ENCODE peak calls at places on chromosomes 12 and 14, in six cellular contexts. C is GM23248, D is PC-9, B is IMR-90, Q is neuronal stem cell, Z is neural progenitor cell. T is an unnamed sample.

GRCh38 chr12:4157122-4157521 is 116.4 kb upstream of the CCND2 start:
- DNase-seq in Z (no peak), B (no peak), Q (no peak), D (no peak), C (no peak), T (no peak)

GRCh38 chr14:49456589-49456988 is 129.6 kb downstream of the RPS29 start:
- DNase-seq in B (no peak), Q (no peak), C (no peak), Z (no peak), D (no peak), T (no peak)

GRCh38 chr12:117171499-117172162 is 18.6 kb downstream of the FBXO21 start:
- DNase-seq in Z (no peak), C (no peak), Q (no peak), B (no peak), D (no peak), T (no peak)

GRCh38 chr14:21112267-21112666 is 11.4 kb downstream of the TMEM253 start:
- DNase-seq in Q (no peak), C (no peak), B (no peak), D (no peak), Z (no peak), T (peak; percentile 31)

GRCh38 chr14:90426663-90427062 is 29.8 kb downstream of the CALM1 start:
- DNase-seq in Z (no peak), D (no peak), B (no peak), Q (no peak), C (peak; percentile 20), T (no peak)

GRCh38 chr12:92398565-92399309 is 253.1 kb upstream of the BTG1 start:
- DNase-seq in B (no peak), Q (no peak), D (no peak), C (no peak), Z (peak; percentile 37), T (no peak)

GRCh38 chr14:61517861-61518802 is 177.2 kb upstream of the HIF1A start:
- DNase-seq in B (no peak), D (no peak), C (no peak), Z (no peak), Q (no peak), T (no peak)

GRCh38 chr14:95045255-95045701 is 112.1 kb downstream of the DICER1 start:
- DNase-seq in C (no peak), Q (no peak), Z (peak; percentile 41), B (no peak), D (no peak), T (no peak)

GRCh38 chr12:120710805-120711296 is 593 bp downstream of the UNC119B start:
- DNase-seq in D (peak; percentile 22), Q (no peak), C (peak; percentile 35), B (no peak), Z (peak; percentile 65), T (peak; percentile 88)

GRCh38 chr12:6947615-6948014 is 3.5 kb upstream of the PTPN6 start:
- DNase-seq in Q (no peak), D (no peak), Z (no peak), B (no peak), C (no peak), T (no peak)

GRCh38 chr12:60257063-60257462 is 661.2 kb downstream of the SLC16A7 start:
- DNase-seq in Q (no peak), C (peak; percentile 75), D (no peak), Z (peak; percentile 21), B (peak; percentile 86), T (no peak)

GRCh38 chr14:69814397-69814796 is 17.4 kb upstream of the SLC10A1 start:
- DNase-seq in D (no peak), C (no peak), Q (no peak), Z (no peak), B (no peak), T (no peak)

GRCh38 chr12:117671734-117672133 is 297.1 kb downstream of the KSR2 start:
- DNase-seq in Q (peak; percentile 36), B (no peak), Z (peak; percentile 75), D (peak; percentile 21), C (peak; percentile 57), T (no peak)

GRCh38 chr12:15754233-15754632 is 35.0 kb downstream of the EPS8 start:
- DNase-seq in D (no peak), Q (no peak), Z (no peak), B (peak; percentile 65), C (peak; percentile 62), T (no peak)

GRCh38 chr12:51270847-51271518 is 768 bp upstream of the SMAGP start:
- DNase-seq in Z (no peak), D (peak; percentile 34), B (peak; percentile 86), Q (no peak), C (peak; percentile 92), T (peak; percentile 95)

GRCh38 chr12:109910969-109911348 is 10.9 kb downstream of the TCHP start:
- DNase-seq in Q (no peak), D (no peak), B (peak; percentile 20), C (peak; percentile 62), Z (peak; percentile 77), T (peak; percentile 92)

GRCh38 chr12:22121224-22121623 is 75.2 kb downstream of the CMAS start:
- DNase-seq in Q (no peak), D (peak; percentile 34), Z (peak; percentile 46), C (no peak), B (no peak), T (no peak)

GRCh38 chr12:131132118-131132892 is 178.6 kb downstream of the ADGRD1 start:
- DNase-seq in Z (peak; percentile 91), B (peak; percentile 1), C (peak; percentile 85), Q (peak; percentile 83), D (peak; percentile 59), T (peak; percentile 90)

GRCh38 chr14:94753067-94753466 is 16.8 kb downstream of the GSC start:
- DNase-seq in Q (no peak), B (no peak), C (no peak), D (no peak), Z (no peak), T (no peak)

DNA sequence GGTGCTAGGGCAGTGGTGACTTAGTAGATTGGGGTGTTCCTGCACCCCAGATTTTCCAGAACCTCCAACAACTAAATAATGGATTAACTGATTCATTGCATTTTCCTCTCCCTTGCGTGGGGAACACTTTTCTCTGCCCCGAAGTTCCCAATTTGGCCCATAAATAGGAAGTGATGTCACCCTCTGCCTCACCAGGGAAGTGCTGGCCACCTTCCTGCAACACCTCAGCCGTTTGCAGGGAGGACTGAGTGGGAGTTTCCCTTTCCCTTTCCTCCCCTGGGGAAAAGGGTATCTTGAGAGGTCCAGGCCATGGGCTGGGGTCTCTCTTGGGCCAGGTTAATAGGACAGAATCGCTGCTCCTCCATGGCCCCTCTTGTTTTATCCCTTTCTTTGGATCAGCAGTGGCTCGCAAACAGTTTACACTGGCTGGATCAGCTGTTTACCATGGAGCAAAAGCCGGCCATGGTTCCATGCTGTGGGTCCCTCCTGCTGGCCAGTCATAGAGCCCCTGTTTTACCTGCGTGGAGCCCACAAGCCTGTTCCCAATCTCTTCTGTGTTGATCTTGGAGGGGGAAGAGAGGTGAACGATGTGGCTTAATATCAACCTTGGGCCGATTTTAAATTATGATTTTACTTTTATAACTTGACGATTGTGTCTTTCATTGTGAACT is 91.6 kb upstream of the VRK1 start:
- DNase-seq in Q (no peak), D (no peak), Z (no peak), C (no peak), B (no peak), T (no peak)
- H2AFZ ChIP-seq in Q (no peak overlapping the region), D (no peak overlapping the region), Z (peak overlapping the region; percentile 26), C (no peak overlapping the region), B (peak overlapping the region; percentile 63), T (no peak overlapping the region)

DNA sequence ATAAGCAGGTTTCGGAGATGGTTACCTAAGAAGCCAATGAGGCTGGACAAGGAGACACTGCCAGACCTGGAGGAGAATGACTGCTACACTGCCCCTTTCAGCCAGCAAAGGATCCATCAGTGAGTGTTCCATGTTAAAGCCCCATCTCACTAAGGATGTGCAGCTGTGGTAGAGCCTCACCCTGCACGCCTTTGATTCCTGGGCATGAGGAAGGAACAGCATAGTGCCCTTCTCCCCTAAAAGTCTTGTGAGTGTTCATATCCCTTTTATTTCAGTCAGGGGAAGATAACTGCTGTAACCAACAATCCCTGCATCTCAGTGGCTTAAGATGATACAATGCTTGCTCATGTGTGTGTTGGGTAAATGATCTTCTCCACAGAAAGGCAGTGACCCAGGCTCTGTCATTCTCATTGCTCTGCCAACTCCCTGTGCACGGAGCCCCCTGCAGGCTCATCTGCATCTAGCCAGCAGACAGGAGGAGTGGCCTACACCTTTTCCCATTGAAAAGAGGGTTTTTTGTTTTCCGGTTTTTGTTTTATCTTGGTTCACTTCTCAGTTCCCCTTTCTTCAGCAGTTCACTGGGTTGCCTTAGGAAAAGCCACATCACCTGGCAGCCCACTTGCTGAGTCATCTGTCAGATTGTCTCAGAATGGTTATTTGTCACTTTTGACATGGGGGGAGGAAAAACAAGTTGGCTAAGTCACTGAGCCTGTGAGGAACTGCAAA is 193.1 kb downstream of the ANO4 start:
- DNase-seq in D (peak; percentile 37), Z (peak; percentile 77), Q (peak; percentile 31), B (peak; percentile 70), C (peak; percentile 93), T (peak; percentile 59)
- H2AFZ ChIP-seq in D (no peak overlapping the region), Z (peak overlapping the region; percentile 87), Q (peak overlapping the region; percentile 70), B (peak overlapping the region; percentile 73), C (peak overlapping the region; percentile 72), T (peak overlapping the region; percentile 33)

GRCh38 chr14:36675581-36675980 is 13.9 kb downstream of the PAX9 start:
- DNase-seq in D (no peak), B (no peak), Q (no peak), Z (peak; percentile 54), C (no peak), T (no peak)
- H2AFZ ChIP-seq in D (no peak overlapping the region), B (no peak overlapping the region), Q (no peak overlapping the region), Z (no peak overlapping the region), C (no peak overlapping the region), T (no peak overlapping the region)

GRCh38 chr14:32012571-32012970 is 64.5 kb upstream of the ARHGAP5 start:
- DNase-seq in Z (no peak), Q (no peak), C (no peak), D (no peak), B (no peak), T (no peak)
- H2AFZ ChIP-seq in Z (peak overlapping the region; percentile 13), Q (no peak overlapping the region), C (no peak overlapping the region), D (no peak overlapping the region), B (no peak overlapping the region), T (no peak overlapping the region)

GRCh38 chr12:103802586-103802886 is 38.5 kb downstream of the NT5DC3 start:
- DNase-seq in D (no peak), C (no peak), Z (no peak), Q (no peak), B (no peak), T (no peak)

GRCh38 chr12:103801709-103802585 is 39.1 kb downstream of the NT5DC3 start:
- DNase-seq in Z (no peak), B (peak; percentile 81), D (peak; percentile 37), Q (no peak), C (peak; percentile 64), T (no peak)

GRCh38 chr12:103799504-103800251 is 41.4 kb downstream of the NT5DC3 start:
- DNase-seq in B (peak; percentile 68), C (peak; percentile 50), Q (no peak), D (peak; percentile 70), Z (no peak), T (no peak)

GRCh38 chr12:103798586-103798985 is 42.4 kb downstream of the NT5DC3 start:
- DNase-seq in D (no peak), Z (no peak), C (no peak), B (no peak), Q (no peak), T (no peak)

GRCh38 chr12:103800252-103800771 is 40.7 kb downstream of the NT5DC3 start:
- DNase-seq in Z (no peak), Q (no peak), B (peak; percentile 73), D (peak; percentile 35), C (peak; percentile 56), T (no peak)
- H2AFZ ChIP-seq in Z (no peak overlapping the region), Q (peak overlapping the region; percentile 25), B (peak overlapping the region; percentile 75), D (no peak overlapping the region), C (no peak overlapping the region), T (no peak overlapping the region)